ENCODE peak calls at places on chromosomes 16 and 17, in six cellular contexts. N is GM12865, O is OCI-LY7, V is BJ, D is tibial artery, L is fibroblast of lung. H is an unnamed sample.

GRCh38 chr16:69073181-69073669 is 32.2 kb upstream of the HAS3 start:
- DNase-seq in O (no peak), V (peak), L (peak), N (no peak), D (no peak), H (peak)

GRCh38 chr17:73292031-73292531 is 19.7 kb downstream of the CDC42EP4 start:
- DNase-seq in V (no peak), N (no peak), D (peak), O (no peak), L (peak), H (peak)

GRCh38 chr17:61410100-61410551 is 10.5 kb downstream of the TBX2 start:
- DNase-seq in V (no peak), N (no peak), O (no peak), D (peak), L (no peak), H (no peak)

GRCh38 chr17:9646556-9646905 is 1.2 kb downstream of the USP43 start:
- DNase-seq in N (no peak), D (no peak), V (no peak), O (no peak), L (no peak), H (no peak)

GRCh38 chr17:80526116-80526910 is 18.3 kb upstream of the RPTOR start:
- DNase-seq in N (no peak), O (no peak), V (no peak), D (no peak), L (no peak), H (no peak)

GRCh38 chr17:45043813-45044540 is 7.5 kb downstream of the DCAKD start:
- DNase-seq in V (no peak), N (no peak), D (no peak), L (no peak), O (no peak), H (no peak)

GRCh38 chr17:80513892-80514291 is 30.7 kb upstream of the RPTOR start:
- DNase-seq in V (no peak), N (no peak), D (no peak), O (no peak), L (peak), H (peak)

GRCh38 chr17:45848868-45849535 is 4.3 kb downstream of the SPPL2C start:
- DNase-seq in D (no peak), N (no peak), L (no peak), V (no peak), O (no peak), H (no peak)

GRCh38 chr16:86620184-86620583 is 41.8 kb downstream of the FOXL1 start:
- DNase-seq in L (no peak), N (no peak), D (no peak), O (no peak), V (no peak), H (no peak)

GRCh38 chr17:8253801-8254200 is 4.7 kb downstream of the PFAS start:
- DNase-seq in L (peak), V (no peak), O (peak), D (no peak), N (peak), H (no peak)

GRCh38 chr17:35892091-35892637 is 12.0 kb upstream of the CCL5 start:
- DNase-seq in V (no peak), N (peak), L (peak), O (no peak), D (no peak), H (no peak)

GRCh38 chr16:79049040-79049439 is 551.5 kb downstream of the MAF start:
- DNase-seq in N (no peak), D (no peak), O (no peak), L (no peak), V (no peak), H (no peak)

GRCh38 chr16:69031877-69032301 is 73.6 kb upstream of the HAS3 start:
- DNase-seq in V (no peak), D (no peak), N (no peak), O (no peak), L (no peak), H (no peak)

GRCh38 chr17:40540448-40540847 is 24.8 kb downstream of the CCR7 start:
- DNase-seq in V (no peak), L (no peak), N (no peak), O (no peak), D (no peak), H (no peak)

GRCh38 chr16:85781685-85782370 is 17.5 kb downstream of the EMC8 start:
- DNase-seq in D (no peak), L (peak), N (no peak), V (no peak), O (no peak), H (peak)

GRCh38 chr16:68291227-68291626 is 19.5 kb downstream of the SLC7A6OS start:
- DNase-seq in L (no peak), V (no peak), N (no peak), O (no peak), D (no peak), H (peak)

GRCh38 chr17:50062323-50063243 is 6.7 kb downstream of the ITGA3 start:
- DNase-seq in L (peak), O (no peak), N (no peak), D (peak), V (no peak), H (peak)

GRCh38 chr17:16470302-16470701 is 21.7 kb downstream of the LRRC75A start:
- DNase-seq in V (no peak), N (no peak), D (no peak), O (no peak), L (no peak), H (no peak)

GRCh38 chr17:66211047-66211810 is 18.0 kb downstream of the APOH start:
- DNase-seq in V (no peak), O (no peak), N (no peak), L (no peak), D (no peak), H (no peak)

GRCh38 chr16:89658221-89658879 is 714 bp downstream of the SPATA33 start:
- DNase-seq in V (no peak), O (peak), N (peak), D (no peak), L (no peak), H (no peak)

GRCh38 chr16:25691519-25692091 is at the start of gene HS3ST4:
- DNase-seq in L (no peak), D (no peak), V (no peak), O (no peak), N (no peak), H (no peak)

GRCh38 chr16:3212006-3212405 is 23.0 kb downstream of the ZNF200 start:
- DNase-seq in L (no peak), N (no peak), D (no peak), V (no peak), O (no peak), H (no peak)

GRCh38 chr17:76139261-76139752 is 1.7 kb downstream of the FOXJ1 start:
- DNase-seq in O (no peak), N (no peak), L (no peak), V (no peak), D (no peak), H (no peak)

GRCh38 chr17:28372203-28372944 is 880 bp downstream of the SARM1 start:
- DNase-seq in L (peak), N (peak), D (no peak), O (peak), V (no peak), H (peak)

GRCh38 chr16:53537591-53537990 is 34.6 kb upstream of the AKTIP start:
- DNase-seq in V (no peak), N (no peak), O (no peak), D (no peak), L (no peak), H (no peak)

GRCh38 chr17:3761918-3762380 is 38.2 kb downstream of the HASPIN start:
- DNase-seq in N (no peak), O (no peak), V (no peak), D (no peak), L (no peak), H (no peak)

GRCh38 chr17:82587234-82588086 is 60.8 kb downstream of the WDR45B start:
- DNase-seq in O (no peak), L (no peak), N (no peak), D (no peak), V (no peak), H (no peak)

DNA sequence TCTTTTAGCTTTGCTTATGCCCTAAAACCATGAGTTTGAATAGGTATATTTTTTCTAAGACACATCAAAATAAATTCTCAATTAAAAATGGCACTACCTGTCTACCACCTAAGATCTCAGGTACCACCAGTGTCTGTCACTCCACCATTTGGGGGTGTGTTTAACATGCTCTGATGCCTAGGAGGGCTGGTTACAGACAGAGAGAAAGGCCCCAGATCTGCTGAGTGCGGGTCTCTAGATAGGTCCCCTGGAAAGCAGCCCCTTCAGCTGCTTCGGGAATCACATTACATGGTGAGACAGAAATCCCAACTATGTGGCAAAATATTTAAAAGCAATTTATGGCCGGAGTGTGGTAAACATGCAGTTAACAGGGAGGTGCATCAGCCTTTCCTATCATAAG is 653 bp upstream of the VAC14 start:
- DNase-seq in D (no peak), N (no peak), O (no peak), V (no peak), L (no peak), H (no peak)
- H3K4me3 ChIP-seq in D (peak), N (no peak), O (peak), V (no peak), L (no peak), H (no peak)

GRCh38 chr17:79109584-79109983 is 35.0 kb downstream of the ENGASE start:
- DNase-seq in V (no peak), N (no peak), D (no peak), L (no peak), O (no peak), H (no peak)
- TF ChIP-seq CTCF in V (peak), N (peak), D (no peak), L (no peak), O (peak), H (no peak)

GRCh38 chr17:41676058-41676419 is 12.6 kb upstream of the EIF1 start:
- DNase-seq in L (no peak), V (no peak), O (no peak), D (no peak), N (no peak), H (no peak)

GRCh38 chr17:41680426-41681040 is 8.2 kb upstream of the EIF1 start:
- DNase-seq in N (no peak), L (no peak), D (no peak), O (no peak), V (no peak), H (no peak)

GRCh38 chr17:41679740-41680425 is 8.8 kb upstream of the EIF1 start:
- DNase-seq in O (no peak), L (no peak), V (no peak), N (no peak), D (no peak), H (no peak)

GRCh38 chr17:41678907-41679739 is 9.6 kb upstream of the EIF1 start:
- DNase-seq in L (peak), N (peak), O (peak), V (no peak), D (no peak), H (peak)

GRCh38 chr17:41678411-41678906 is 10.2 kb upstream of the EIF1 start:
- DNase-seq in O (no peak), V (no peak), L (peak), N (peak), D (no peak), H (no peak)
- H3K4me3 ChIP-seq in O (peak), V (no peak), L (peak), N (peak), D (no peak), H (peak)

DNA sequence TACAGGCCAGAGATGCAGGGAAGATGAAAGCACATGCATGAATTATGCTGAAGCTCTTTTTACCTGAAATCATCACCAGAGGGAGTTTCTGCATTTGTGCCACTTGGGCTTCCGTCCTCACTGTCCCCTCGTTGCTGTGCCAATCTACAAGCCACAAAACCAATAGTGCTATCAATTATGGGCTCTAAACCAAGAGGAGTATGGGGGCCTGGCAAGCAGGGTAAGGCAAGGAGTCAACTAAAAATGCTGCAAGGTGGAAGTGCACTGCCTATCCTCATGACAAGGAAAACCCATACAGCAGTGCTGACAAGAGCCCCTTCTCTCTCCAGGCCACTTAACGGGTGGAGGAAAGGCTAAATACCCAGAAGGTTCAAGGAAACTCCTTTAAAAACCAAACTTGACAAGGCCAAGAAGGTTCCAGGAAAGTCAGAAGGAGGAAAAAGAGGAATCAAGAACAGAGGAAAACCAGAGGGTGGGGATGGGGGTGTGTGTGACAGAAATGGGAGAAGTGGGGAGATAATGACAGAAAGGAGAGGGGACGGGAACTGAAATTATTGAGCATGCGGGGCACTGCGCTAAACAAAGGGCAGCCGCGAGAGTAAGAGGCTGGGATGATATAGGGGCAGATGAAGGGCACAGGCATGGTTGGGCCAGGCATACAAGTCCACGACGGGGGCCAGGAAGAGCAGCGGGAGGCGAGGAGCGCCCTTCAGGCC is 674 bp downstream of the C17orf75 start:
- DNase-seq in N (peak), L (peak), O (peak), D (no peak), V (no peak), H (peak)
- TF ChIP-seq CTCF in N (peak), L (no peak), O (peak), D (no peak), V (peak), H (no peak)

GRCh38 chr16:75243667-75244224 is 7.7 kb downstream of the BCAR1 start:
- DNase-seq in O (no peak), N (no peak), D (no peak), V (no peak), L (no peak), H (no peak)

GRCh38 chr16:75244225-75244792 is 7.1 kb downstream of the BCAR1 start:
- DNase-seq in V (no peak), N (no peak), D (peak), O (no peak), L (peak), H (peak)

GRCh38 chr16:75247249-75247648 is 4.2 kb downstream of the BCAR1 start:
- DNase-seq in N (no peak), L (no peak), V (no peak), D (no peak), O (no peak), H (no peak)

GRCh38 chr16:75246504-75247205 is 4.8 kb downstream of the BCAR1 start:
- DNase-seq in N (no peak), D (no peak), L (peak), O (no peak), V (no peak), H (no peak)

DNA sequence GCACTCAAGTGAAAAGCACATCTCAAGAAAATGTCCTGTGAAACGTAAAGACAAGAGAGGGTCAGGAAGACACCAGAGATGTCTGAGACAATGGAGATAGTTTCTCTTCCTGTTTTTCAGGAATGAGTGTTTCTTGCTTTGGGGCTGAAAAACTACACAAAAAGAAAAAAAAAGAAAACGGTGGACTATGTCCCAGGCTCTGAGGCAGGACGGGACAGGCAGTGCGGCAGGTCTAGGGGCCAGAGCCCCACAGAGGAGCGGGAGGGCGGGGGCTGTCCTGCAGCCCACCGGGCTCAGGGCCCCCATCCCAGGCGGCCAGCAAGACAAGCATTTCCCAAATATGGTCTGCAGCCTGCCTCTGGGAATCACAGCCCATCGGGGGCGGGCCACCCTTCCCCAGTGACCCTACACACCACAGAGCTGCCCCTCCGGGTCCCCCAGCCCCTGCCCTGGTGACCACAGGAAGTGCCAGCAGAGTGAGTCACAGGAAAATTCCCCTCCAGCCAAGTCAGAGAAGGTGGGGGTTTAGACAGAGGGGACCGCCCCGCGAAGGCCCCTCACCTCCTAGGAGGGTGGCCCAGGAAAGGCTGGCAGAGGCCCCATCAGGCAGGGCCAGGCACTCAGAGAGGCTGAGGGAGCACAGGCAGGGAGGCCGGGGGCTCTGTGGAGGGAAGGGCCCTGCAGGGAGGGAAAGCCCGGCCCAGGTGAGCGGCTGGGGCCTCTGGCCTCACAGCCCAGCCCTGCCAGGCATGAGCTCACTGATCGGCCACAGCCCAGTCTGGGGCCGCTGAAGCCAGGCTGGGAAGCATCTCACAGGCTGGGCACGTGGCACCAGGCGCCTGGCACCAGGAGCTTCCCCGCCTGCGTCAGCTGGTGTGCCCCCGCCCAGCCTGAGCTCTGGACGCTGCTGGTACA is 6.3 kb downstream of the BCAR1 start:
- DNase-seq in V (peak), D (peak), N (peak), L (peak), O (peak), H (peak)
- H3K4me3 ChIP-seq in V (no peak), D (peak), N (no peak), L (peak), O (peak), H (no peak)

GRCh38 chr17:32621612-32622312 is 135.0 kb downstream of the CDK5R1 start:
- DNase-seq in L (no peak), D (no peak), V (no peak), O (no peak), N (no peak), H (no peak)
- TF ChIP-seq CTCF in L (no peak), D (no peak), V (no peak), O (no peak), N (no peak), H (no peak)

GRCh38 chr16:1262846-1263221 is 7.0 kb downstream of the TPSD1 start:
- DNase-seq in L (no peak), D (no peak), O (no peak), V (no peak), N (no peak), H (no peak)

GRCh38 chr16:1260101-1260670 is 4.3 kb downstream of the TPSD1 start:
- DNase-seq in N (no peak), D (no peak), V (no peak), O (no peak), L (no peak), H (no peak)

GRCh38 chr16:1259760-1260068 is 3.8 kb downstream of the TPSD1 start:
- DNase-seq in N (no peak), V (no peak), D (no peak), O (no peak), L (no peak), H (no peak)

GRCh38 chr16:1262210-1262845 is 6.5 kb downstream of the TPSD1 start:
- DNase-seq in O (no peak), L (no peak), D (no peak), N (no peak), V (no peak), H (no peak)

DNA sequence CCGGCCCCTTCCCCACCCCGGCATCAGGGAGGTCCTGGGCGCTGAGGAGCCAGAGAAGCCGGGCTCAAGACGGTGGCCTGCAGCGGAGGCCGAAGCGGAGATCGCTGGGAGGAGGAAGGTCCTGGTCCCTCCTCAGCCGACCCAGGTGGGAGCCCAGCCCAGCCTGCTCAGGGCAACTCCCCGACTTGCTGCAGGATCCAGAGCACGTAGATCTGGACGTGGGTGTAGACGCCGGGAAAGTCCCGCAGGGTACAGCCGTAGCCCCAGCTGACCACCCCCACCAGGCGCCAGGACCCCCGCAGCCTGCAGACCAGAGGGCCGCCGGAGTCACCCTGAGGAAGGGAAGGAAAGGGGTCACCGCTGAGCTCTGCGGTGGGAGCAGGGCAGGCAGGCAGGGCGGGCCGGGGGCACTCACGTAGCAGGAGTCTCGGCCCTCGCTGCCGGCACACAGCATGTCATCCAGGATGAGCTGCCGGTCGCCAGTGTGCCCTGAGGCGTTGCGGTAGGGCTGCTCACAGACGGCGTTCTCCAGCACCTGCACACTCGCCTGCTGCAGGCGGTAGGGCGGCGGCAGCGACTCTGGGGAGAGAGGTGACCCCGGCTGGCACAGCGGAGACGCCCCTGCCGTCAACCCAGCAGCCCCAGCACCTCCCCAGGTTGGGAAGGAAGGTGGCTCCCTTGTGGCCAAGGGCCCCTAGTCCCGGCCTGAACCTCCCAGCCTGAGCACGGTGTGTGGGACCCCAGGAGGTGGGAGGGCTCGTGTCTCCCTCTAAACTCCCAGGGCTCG is 5.5 kb downstream of the TPSD1 start:
- DNase-seq in V (no peak), D (no peak), L (no peak), O (no peak), N (no peak), H (no peak)
- H3K4me3 ChIP-seq in V (no peak), D (no peak), L (no peak), O (no peak), N (no peak), H (no peak)

GRCh38 chr17:56613131-56613530 is 19.6 kb downstream of the NOG start:
- DNase-seq in D (no peak), N (no peak), O (no peak), L (no peak), V (no peak), H (no peak)

GRCh38 chr17:56616239-56616638 is 22.7 kb downstream of the NOG start:
- DNase-seq in D (no peak), V (no peak), N (no peak), L (no peak), O (no peak), H (no peak)
- TF ChIP-seq CTCF in D (no peak), V (no peak), N (no peak), L (no peak), O (no peak), H (no peak)

H was measured in foreskin fibroblast.